ENCODE peak calls at places on chromosomes 11 and 22, in eight cellular contexts. L is lower lobe of right lung; D is NCI-H1092; G is activated T-helper 9 cell treated with anti-CD3 and anti-CD28 coated beads, Interleukin-2, amount 50 U/mL, for 16 hours; U is stimulated activated CD4-positive, alpha-beta T cell treated with anti-CD3 and anti-CD28 coated beads, Interleukin-2, amount 100 ng/mL, for 24 hours; X is activated CD4-positive, alpha-beta T cell treated with anti-CD3 and anti-CD28 coated beads, Interleukin-2, amount 50 U/mL, for 1 hour; R is AG10803; T is NCI-H1417. K is an unnamed sample.

GRCh38 chr11:65452806-65453490 is 30.4 kb downstream of the NEAT1 start:
- DNase-seq in L (no peak), D (no peak), G (no peak), U (no peak), X (no peak), R (peak), T (peak), K (peak)

GRCh38 chr11:122099345-122100045 is 16.5 kb downstream of the BLID start:
- DNase-seq in L (no peak), D (peak), G (no peak), U (no peak), X (no peak), R (peak), T (peak), K (no peak)

GRCh38 chr11:65279713-65280459 is 18.1 kb downstream of the POLA2 start:
- DNase-seq in L (no peak), D (no peak), G (peak), U (peak), X (no peak), R (peak), T (no peak), K (no peak)

GRCh38 chr11:57601297-57601696 is 3.8 kb downstream of the SERPING1 start:
- DNase-seq in L (no peak), D (no peak), G (no peak), U (no peak), X (no peak), R (peak), T (no peak), K (no peak)

GRCh38 chr11:33976351-33977199 is 75.0 kb upstream of the CAPRIN1 start:
- DNase-seq in L (no peak), D (no peak), G (no peak), U (no peak), X (no peak), R (peak), T (no peak), K (no peak)

GRCh38 chr11:23869673-23870072 is 627.2 kb upstream of the LUZP2 start:
- DNase-seq in L (no peak), D (no peak), G (no peak), U (no peak), X (no peak), R (no peak), T (no peak), K (no peak)

GRCh38 chr22:37906364-37907008 is 389 bp downstream of the MICALL1 start:
- DNase-seq in L (no peak), D (no peak), G (peak), U (peak), X (peak), R (no peak), T (no peak), K (no peak)

GRCh38 chr11:67615455-67616430 is 9.0 kb downstream of the NDUFV1 start:
- DNase-seq in L (peak), D (no peak), G (peak), U (peak), X (peak), R (no peak), T (no peak), K (peak)

GRCh38 chr11:88039512-88040496 is 135.4 kb downstream of the RAB38 start:
- DNase-seq in L (no peak), D (no peak), G (no peak), U (no peak), X (no peak), R (no peak), T (no peak), K (no peak)

GRCh38 chr22:37674248-37674647 is 1.2 kb upstream of the LGALS1 start:
- DNase-seq in L (no peak), D (no peak), G (no peak), U (no peak), X (no peak), R (no peak), T (no peak), K (no peak)

GRCh38 chr11:128021304-128022006 is 565.9 kb downstream of the ETS1 start:
- DNase-seq in L (no peak), D (no peak), G (no peak), U (no peak), X (no peak), R (peak), T (no peak), K (no peak)

GRCh38 chr11:111308140-111308539 is 9.8 kb downstream of the POU2AF3 start:
- DNase-seq in L (peak), D (peak), G (no peak), U (no peak), X (no peak), R (no peak), T (peak), K (no peak)

GRCh38 chr11:31806944-31807790 is 4.0 kb downstream of the PAX6 start:
- DNase-seq in L (no peak), D (no peak), G (no peak), U (no peak), X (no peak), R (no peak), T (no peak), K (no peak)

GRCh38 chr11:64767344-64768299 is 7.8 kb upstream of the PYGM start:
- DNase-seq in L (peak), D (peak), G (peak), U (peak), X (peak), R (peak), T (no peak), K (peak)

GRCh38 chr22:41302016-41302767 is 867 bp downstream of the ZC3H7B start:
- DNase-seq in L (no peak), D (no peak), G (no peak), U (peak), X (no peak), R (no peak), T (no peak), K (no peak)

GRCh38 chr22:35589071-35589735 is 27.9 kb downstream of the MB start:
- DNase-seq in L (no peak), D (no peak), G (no peak), U (no peak), X (no peak), R (peak), T (no peak), K (peak)

GRCh38 chr22:50597097-50597496 is 3.5 kb upstream of the MAPK8IP2 start:
- DNase-seq in L (no peak), D (no peak), G (no peak), U (no peak), X (no peak), R (no peak), T (no peak), K (peak)

GRCh38 chr11:69948256-69949141 is 129.3 kb upstream of the FGF3 start:
- DNase-seq in L (no peak), D (no peak), G (no peak), U (no peak), X (no peak), R (no peak), T (no peak), K (peak)

GRCh38 chr11:66473167-66473566 is 6.5 kb downstream of the PELI3 start:
- DNase-seq in L (no peak), D (no peak), G (no peak), U (no peak), X (no peak), R (no peak), T (no peak), K (no peak)

GRCh38 chr11:60570970-60571369 is 55.8 kb downstream of the MS4A13 start:
- DNase-seq in L (no peak), D (no peak), G (no peak), U (no peak), X (no peak), R (no peak), T (no peak), K (no peak)

GRCh38 chr22:44545773-44546172 is 47.7 kb upstream of the RTL6 start:
- DNase-seq in L (no peak), D (no peak), G (no peak), U (no peak), X (no peak), R (no peak), T (no peak), K (peak)

GRCh38 chr11:17076517-17077239 is 789 bp downstream of the RPS13 start:
- DNase-seq in L (no peak), D (no peak), G (no peak), U (no peak), X (no peak), R (peak), T (no peak), K (no peak)

GRCh38 chr11:12704049-12704448 is 29.8 kb downstream of the TEAD1 start:
- DNase-seq in L (no peak), D (no peak), G (no peak), U (no peak), X (no peak), R (no peak), T (no peak), K (no peak)

GRCh38 chr22:25029181-25029580 is 76.7 kb downstream of the KIAA1671 start:
- DNase-seq in L (no peak), D (no peak), G (no peak), U (no peak), X (no peak), R (no peak), T (no peak), K (no peak)

GRCh38 chr11:23540101-23540561 is 679.9 kb upstream of the CCDC179 start:
- DNase-seq in L (no peak), D (no peak), G (no peak), U (no peak), X (no peak), R (peak), T (peak), K (no peak)

GRCh38 chr11:32310218-32310601 is 125.1 kb downstream of the WT1 start:
- DNase-seq in L (peak), D (no peak), G (no peak), U (no peak), X (no peak), R (peak), T (no peak), K (no peak)

GRCh38 chr11:12448131-12448939 is 71.0 kb downstream of the PARVA start:
- DNase-seq in L (no peak), D (no peak), G (no peak), U (no peak), X (no peak), R (no peak), T (no peak), K (no peak)

GRCh38 chr11:32396331-32396730 is 39.0 kb downstream of the WT1 start:
- DNase-seq in L (no peak), D (no peak), G (no peak), U (no peak), X (no peak), R (no peak), T (peak), K (no peak)

GRCh38 chr22:49503896-49504521 is 323.7 kb downstream of the BRD1 start:
- DNase-seq in L (no peak), D (no peak), G (no peak), U (no peak), X (no peak), R (no peak), T (no peak), K (no peak)

GRCh38 chr11:75174781-75175370 is 24.0 kb downstream of the SLCO2B1 start:
- DNase-seq in L (peak), D (no peak), G (no peak), U (no peak), X (no peak), R (peak), T (no peak), K (no peak)

GRCh38 chr11:11416917-11417316 is 63.9 kb upstream of the CSNK2A3 start:
- DNase-seq in L (no peak), D (no peak), G (no peak), U (no peak), X (no peak), R (peak), T (no peak), K (no peak)

GRCh38 chr22:25680049-25680448 is 61.9 kb upstream of the MYO18B start:
- DNase-seq in L (no peak), D (no peak), G (no peak), U (no peak), X (no peak), R (no peak), T (no peak), K (no peak)

GRCh38 chr11:8100605-8101004 is 19.6 kb downstream of the TUB start:
- DNase-seq in L (no peak), D (no peak), G (no peak), U (no peak), X (no peak), R (no peak), T (no peak), K (no peak)

GRCh38 chr11:75721852-75722668 is 4.4 kb downstream of the MOGAT2 start:
- DNase-seq in L (no peak), D (no peak), G (no peak), U (no peak), X (no peak), R (no peak), T (no peak), K (no peak)

K was measured in posterior vena cava.